ENCODE peak calls at places on chromosomes 12 and 14, in ten cellular contexts. M is HTR-8/SVneo; D is Right ventricle myocardium superior; K is immature natural killer cell; Y is B cell; R is stimulated activated CD4-positive, alpha-beta T cell treated with anti-CD3 and anti-CD28 coated beads, Interleukin-12 subunit alpha, Interleukin-12 subunit beta, amount 100 ng/mL, for 24 hours; S is A673; T is thyroid gland; N is neuronal stem cell; U is CD8-positive, alpha-beta memory T cell. F is an unnamed sample.

GRCh38 chr14:48937796-48938195 is 648.4 kb downstream of the RPS29 start:
- DNase-seq in M (no peak), D (no peak), K (no peak), Y (no peak), R (no peak), S (peak), T (no peak), N (peak), U (no peak), F (no peak)

GRCh38 chr12:57047981-57048380 is 1.9 kb downstream of the MYO1A start:
- DNase-seq in M (peak), D (no peak), K (no peak), Y (no peak), R (no peak), S (no peak), T (no peak), N (no peak), U (no peak), F (no peak)

GRCh38 chr12:69824028-69824427 is 999 bp upstream of the MYRFL start:
- DNase-seq in M (no peak), D (no peak), K (no peak), Y (no peak), R (no peak), S (no peak), T (no peak), N (no peak), U (no peak), F (no peak)

GRCh38 chr12:16350682-16351081 is 3.2 kb downstream of the MGST1 start:
- DNase-seq in M (no peak), D (peak), K (no peak), Y (no peak), R (no peak), S (no peak), T (peak), N (peak), U (no peak), F (peak)

GRCh38 chr12:68210875-68211274 is 14.7 kb downstream of the IL26 start:
- DNase-seq in M (no peak), D (no peak), K (no peak), Y (no peak), R (no peak), S (no peak), T (no peak), N (no peak), U (no peak), F (no peak)

GRCh38 chr12:123660328-123660727 is 10.6 kb upstream of the TCTN2 start:
- DNase-seq in M (peak), D (no peak), K (no peak), Y (no peak), R (no peak), S (peak), T (no peak), N (no peak), U (no peak), F (peak)

GRCh38 chr14:81440041-81440440 is 39.9 kb upstream of the STON2 start:
- DNase-seq in M (no peak), D (no peak), K (no peak), Y (no peak), R (no peak), S (no peak), T (no peak), N (no peak), U (no peak), F (no peak)

GRCh38 chr12:20549115-20549719 is 145.9 kb upstream of the SLCO1C1 start:
- DNase-seq in M (peak), D (peak), K (no peak), Y (no peak), R (no peak), S (peak), T (no peak), N (peak), U (no peak), F (peak)

GRCh38 chr12:12723681-12724420 is 6.7 kb downstream of the CDKN1B start:
- DNase-seq in M (no peak), D (peak), K (peak), Y (peak), R (peak), S (peak), T (peak), N (peak), U (peak), F (no peak)

GRCh38 chr14:39673141-39674133 is 241.2 kb upstream of the FBXO33 start:
- DNase-seq in M (no peak), D (no peak), K (no peak), Y (no peak), R (no peak), S (peak), T (no peak), N (no peak), U (no peak), F (peak)

GRCh38 chr12:4274960-4275868 is 1.7 kb downstream of the CCND2 start:
- DNase-seq in M (no peak), D (no peak), K (no peak), Y (no peak), R (no peak), S (no peak), T (peak), N (no peak), U (peak), F (peak)

GRCh38 chr14:72975776-72976175 is 49.5 kb downstream of the DCAF4 start:
- DNase-seq in M (no peak), D (no peak), K (no peak), Y (no peak), R (no peak), S (no peak), T (no peak), N (no peak), U (no peak), F (no peak)

GRCh38 chr12:9936597-9936996 is 4.4 kb upstream of the CLEC2A start:
- DNase-seq in M (no peak), D (no peak), K (no peak), Y (no peak), R (no peak), S (no peak), T (no peak), N (no peak), U (no peak), F (no peak)

F was measured in RWPE1.